ENCODE peak calls at places on chromosomes 2 and 18, in four cellular contexts. C is A549, I is tibial nerve, O is ovary. T is an unnamed sample.

GRCh38 chr2:3342324-3342723 is 35.3 kb downstream of the EIPR1 start:
- DNase-seq in C (no peak), I (no peak), O (no peak), T (no peak)

GRCh38 chr18:10259075-10259474 is 195.4 kb upstream of the APCDD1 start:
- DNase-seq in C (no peak), I (no peak), O (no peak), T (no peak)

GRCh38 chr2:142877265-142877756 is at the start of gene KYNU:
- DNase-seq in C (no peak), I (no peak), O (no peak), T (no peak)

GRCh38 chr18:8623549-8624106 is 14.4 kb downstream of the RAB12 start:
- DNase-seq in C (no peak), I (no peak), O (no peak), T (peak)

GRCh38 chr2:165691615-165692014 is 102.4 kb downstream of the GALNT3 start:
- DNase-seq in C (no peak), I (no peak), O (peak), T (peak)

GRCh38 chr18:58095251-58095650 is 51.2 kb downstream of the NEDD4L start:
- DNase-seq in C (no peak), I (no peak), O (no peak), T (no peak)

GRCh38 chr2:118121101-118121500 is 32.8 kb downstream of the INSIG2 start:
- DNase-seq in C (no peak), I (no peak), O (no peak), T (no peak)

GRCh38 chr2:229083606-229084349 is 187.3 kb downstream of the PID1 start:
- DNase-seq in C (no peak), I (no peak), O (no peak), T (peak)

GRCh38 chr18:5630057-5630765 is 86.4 kb upstream of the EPB41L3 start:
- DNase-seq in C (peak), I (peak), O (peak), T (peak)

GRCh38 chr2:84417453-84417852 is 41.6 kb downstream of the SUCLG1 start:
- DNase-seq in C (no peak), I (no peak), O (no peak), T (no peak)

GRCh38 chr2:81403508-81403907 is 1099.0 kb upstream of the LRRTM1 start:
- DNase-seq in C (no peak), I (no peak), O (no peak), T (no peak)

GRCh38 chr18:38493991-38494559 is 928.5 kb upstream of the CELF4 start:
- DNase-seq in C (no peak), I (no peak), O (no peak), T (no peak)

GRCh38 chr18:62877448-62878221 is 162.3 kb downstream of the PHLPP1 start:
- DNase-seq in C (no peak), I (no peak), O (no peak), T (no peak)

GRCh38 chr2:239826786-239827510 is 198.2 kb downstream of the NDUFA10 start:
- DNase-seq in C (no peak), I (no peak), O (no peak), T (no peak)

GRCh38 chr2:172551266-172551665 is 4.6 kb upstream of the PDK1 start:
- DNase-seq in C (no peak), I (no peak), O (no peak), T (no peak)

GRCh38 chr2:54634012-54634411 is 89.5 kb upstream of the EML6 start:
- DNase-seq in C (no peak), I (no peak), O (no peak), T (no peak)

GRCh38 chr2:171394164-171394725 is 39.5 kb downstream of the METTL8 start:
- DNase-seq in C (no peak), I (no peak), O (no peak), T (no peak)

GRCh38 chr2:43745457-43745856 is 28.4 kb upstream of the DYNC2LI1 start:
- DNase-seq in C (no peak), I (no peak), O (peak), T (no peak)

GRCh38 chr2:85396531-85397470 is 13.4 kb downstream of the CAPG start:
- DNase-seq in C (no peak), I (no peak), O (no peak), T (no peak)

GRCh38 chr2:9627310-9627709 is 3.5 kb downstream of the YWHAQ start:
- DNase-seq in C (no peak), I (no peak), O (no peak), T (no peak)

GRCh38 chr2:191369034-191369433 is 123.8 kb downstream of the MYO1B start:
- DNase-seq in C (no peak), I (no peak), O (no peak), T (no peak)

GRCh38 chr2:208570851-208571763 is 164.5 kb downstream of the PTH2R start:
- DNase-seq in C (peak), I (no peak), O (no peak), T (no peak)

GRCh38 chr2:186456941-186457340 is 29.1 kb upstream of the ZC3H15 start:
- DNase-seq in C (no peak), I (no peak), O (no peak), T (no peak)

GRCh38 chr2:69222984-69223658 is 163.9 kb downstream of the GFPT1 start:
- DNase-seq in C (no peak), I (no peak), O (no peak), T (peak)

GRCh38 chr2:105396254-105397024 is 2.4 kb downstream of the FHL2 start:
- DNase-seq in C (peak), I (peak), O (no peak), T (peak)

GRCh38 chr18:26383454-26384270 is 157.4 kb downstream of the TAF4B start:
- DNase-seq in C (peak), I (no peak), O (no peak), T (no peak)

GRCh38 chr2:190088917-190089316 is 26.4 kb upstream of the MSTN start:
- DNase-seq in C (peak), I (peak), O (no peak), T (peak)

GRCh38 chr2:189074496-189074895 is 100.3 kb downstream of the COL3A1 start:
- DNase-seq in C (no peak), I (no peak), O (no peak), T (no peak)

GRCh38 chr18:50454379-50455005 is 79.6 kb downstream of the SKA1 start:
- DNase-seq in C (no peak), I (no peak), O (no peak), T (no peak)

GRCh38 chr18:36412778-36413177 is 115.3 kb downstream of the FHOD3 start:
- DNase-seq in C (peak), I (no peak), O (no peak), T (no peak)

GRCh38 chr2:157257312-157258252 is at the start of gene GALNT5:
- DNase-seq in C (peak), I (no peak), O (no peak), T (no peak)

GRCh38 chr2:54161660-54162059 is 46.2 kb downstream of the ACYP2 start:
- DNase-seq in C (no peak), I (no peak), O (no peak), T (no peak)

GRCh38 chr18:57441395-57441794 is 6.2 kb downstream of the ONECUT2 start:
- DNase-seq in C (no peak), I (no peak), O (no peak), T (no peak)

GRCh38 chr2:160489096-160489495 is 4.5 kb downstream of the RBMS1 start:
- DNase-seq in C (no peak), I (no peak), O (no peak), T (no peak)

GRCh38 chr2:176079851-176080539 is 3.8 kb downstream of the EVX2 start:
- DNase-seq in C (peak), I (no peak), O (no peak), T (peak)

GRCh38 chr2:113227290-113227689 is 51.4 kb downstream of the PAX8 start:
- DNase-seq in C (no peak), I (no peak), O (no peak), T (no peak)

GRCh38 chr2:217688494-217688893 is 314.3 kb downstream of the TNS1 start:
- DNase-seq in C (no peak), I (no peak), O (no peak), T (no peak)

GRCh38 chr2:134926231-134926931 is 7.8 kb downstream of the CCNT2 start:
- DNase-seq in C (no peak), I (no peak), O (no peak), T (no peak)

GRCh38 chr18:58528011-58528367 is 100.9 kb downstream of the ALPK2 start:
- DNase-seq in C (no peak), I (no peak), O (no peak), T (no peak)

GRCh38 chr2:127637725-127638252 is 8.2 kb upstream of the GPR17 start:
- DNase-seq in C (peak), I (no peak), O (no peak), T (peak)
- H3K27ac ChIP-seq in C (peak), I (peak), O (no peak), T (peak)

DNA sequence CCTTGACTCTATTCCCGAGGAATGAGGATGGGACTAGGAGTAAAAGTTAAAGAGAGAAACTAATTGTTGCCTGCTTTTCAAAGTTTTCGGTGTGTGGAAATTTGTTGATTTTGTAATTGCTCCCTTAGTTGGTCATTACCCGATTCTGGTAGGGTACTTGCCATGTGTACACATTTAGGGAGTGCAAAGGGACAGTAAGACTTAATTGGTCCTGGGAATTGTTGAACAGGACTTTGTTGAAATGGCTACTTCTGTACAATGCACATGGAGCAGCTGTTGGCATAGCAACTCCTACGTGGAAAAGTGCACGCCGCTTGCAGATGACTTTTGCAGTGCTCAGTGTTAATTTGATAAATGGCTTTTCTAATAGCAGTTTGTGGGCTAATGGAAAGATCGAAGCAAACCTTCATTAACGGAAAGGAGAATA is 22.9 kb downstream of the EPAS1 start:
- DNase-seq in C (no peak), I (no peak), O (no peak), T (no peak)
- TF ChIP-seq POLR2A in C (no peak), I (no peak), O (no peak), T (no peak)

GRCh38 chr2:196528486-196529223 is 110.9 kb upstream of the CCDC150 start:
- DNase-seq in C (no peak), I (no peak), O (no peak), T (no peak)
- H3K27ac ChIP-seq in C (no peak), I (no peak), O (no peak), T (no peak)

DNA sequence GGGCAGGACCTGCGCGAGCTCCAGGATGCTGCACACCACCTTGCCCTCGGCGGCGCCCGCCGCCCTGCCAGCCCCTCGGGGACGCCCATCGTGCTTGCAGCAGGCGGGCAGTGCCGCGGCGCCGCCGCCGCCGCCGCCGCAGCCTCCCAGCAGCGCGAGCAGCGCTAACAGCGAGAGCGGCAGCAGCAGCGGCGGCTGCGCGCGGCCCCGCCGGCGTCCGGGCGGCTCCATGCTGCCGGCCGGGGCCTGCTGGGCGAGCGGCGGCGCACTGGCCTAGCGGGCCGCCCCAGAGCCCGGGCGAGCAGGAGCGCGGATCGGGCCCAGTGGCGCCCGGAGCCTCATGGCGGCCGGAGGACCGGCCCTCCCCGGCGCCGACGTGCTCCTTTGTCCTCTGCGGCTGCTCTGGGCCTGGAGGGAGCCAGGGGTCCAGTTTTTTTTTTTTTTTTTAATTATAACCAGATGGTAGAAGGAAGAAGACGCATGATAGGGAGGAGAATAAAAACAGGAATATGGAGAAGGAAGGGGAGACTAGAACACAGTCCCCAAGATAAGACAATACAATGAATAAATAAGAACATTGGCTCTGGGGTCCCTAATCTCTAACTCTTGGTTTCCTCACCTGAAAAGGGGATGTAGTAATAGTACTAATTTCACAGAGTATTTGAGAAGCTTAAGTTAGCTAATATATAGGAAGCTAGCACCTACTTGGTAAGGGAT is 17.1 kb upstream of the ANKRD62 start:
- DNase-seq in C (peak), I (no peak), O (no peak), T (peak)
- TF ChIP-seq POLR2A in C (peak), I (no peak), O (no peak), T (no peak)

GRCh38 chr2:200619275-200619674 is 33.5 kb downstream of the AOX1 start:
- DNase-seq in C (no peak), I (no peak), O (peak), T (no peak)
- H3K27ac ChIP-seq in C (peak), I (no peak), O (peak), T (no peak)